ENCODE peak calls at places on chromosome 4, in nine cellular contexts. I, L, V, O, Z, E, U, W and A are unnamed samples.

GRCh38 chr4:174631901-174632758 is 109.8 kb upstream of the HPGD start:
- DNase-seq in I (peak; percentile 3), L (no peak), V (peak; percentile 2), O (no peak), Z (no peak), E (no peak), U (peak; percentile 66), W (no peak), A (no peak)

GRCh38 chr4:98653006-98653405 is 5.4 kb downstream of the TSPAN5 start:
- DNase-seq in I (peak; percentile 48), L (no peak), V (peak; percentile 37), O (no peak), Z (no peak), E (no peak), U (peak; percentile 85), W (no peak), A (no peak)

GRCh38 chr4:664713-665231 is 9.3 kb downstream of the ATP5ME start:
- DNase-seq in I (no peak), L (no peak), V (no peak), O (no peak), Z (peak; percentile 45), E (no peak), U (no peak), W (no peak), A (no peak)

GRCh38 chr4:145736241-145736831 is 56.4 kb downstream of the C4orf51 start:
- DNase-seq in I (no peak), L (no peak), V (no peak), O (no peak), Z (peak; percentile 77), E (peak; percentile 88), U (peak; percentile 37), W (no peak), A (no peak)

GRCh38 chr4:175421506-175421905 is 390.6 kb downstream of the GPM6A start:
- DNase-seq in I (no peak), L (no peak), V (no peak), O (no peak), Z (no peak), E (no peak), U (peak; percentile 65), W (no peak), A (no peak)

GRCh38 chr4:41597494-41597893 is 59.5 kb downstream of the LIMCH1 start:
- DNase-seq in I (no peak), L (no peak), V (no peak), O (no peak), Z (no peak), E (no peak), U (no peak), W (no peak), A (no peak)

GRCh38 chr4:187908079-187908501 is 87.5 kb upstream of the ZFP42 start:
- DNase-seq in I (peak; percentile 46), L (no peak), V (peak; percentile 61), O (no peak), Z (no peak), E (no peak), U (peak; percentile 79), W (no peak), A (no peak)

GRCh38 chr4:184369871-184370270 is 104.5 kb downstream of the IRF2 start:
- DNase-seq in I (no peak), L (no peak), V (no peak), O (no peak), Z (no peak), E (no peak), U (no peak), W (no peak), A (no peak)

GRCh38 chr4:123536225-123536624 is 139.6 kb downstream of the SPRY1 start:
- DNase-seq in I (no peak), L (no peak), V (no peak), O (no peak), Z (no peak), E (no peak), U (no peak), W (no peak), A (no peak)

GRCh38 chr4:147994076-147994475 is 262.2 kb downstream of the ARHGAP10 start:
- DNase-seq in I (no peak), L (no peak), V (no peak), O (no peak), Z (no peak), E (no peak), U (no peak), W (no peak), A (no peak)

GRCh38 chr4:122901621-122902020 is 20.8 kb downstream of the NUDT6 start:
- DNase-seq in I (no peak), L (no peak), V (no peak), O (no peak), Z (no peak), E (no peak), U (no peak), W (no peak), A (no peak)

GRCh38 chr4:35520059-35520458 is 724.3 kb downstream of the ARAP2 start:
- DNase-seq in I (no peak), L (no peak), V (no peak), O (no peak), Z (no peak), E (no peak), U (no peak), W (no peak), A (no peak)

GRCh38 chr4:20260821-20261220 is 9.1 kb downstream of the SLIT2 start:
- DNase-seq in I (no peak), L (no peak), V (no peak), O (no peak), Z (no peak), E (no peak), U (no peak), W (no peak), A (no peak)

GRCh38 chr4:36274158-36274557 is 7.3 kb upstream of the DTHD1 start:
- DNase-seq in I (no peak), L (no peak), V (no peak), O (no peak), Z (no peak), E (no peak), U (no peak), W (no peak), A (no peak)

GRCh38 chr4:153521467-153521866 is 55.3 kb downstream of the TMEM131L start:
- DNase-seq in I (no peak), L (no peak), V (no peak), O (no peak), Z (no peak), E (no peak), U (no peak), W (no peak), A (no peak)

DNA sequence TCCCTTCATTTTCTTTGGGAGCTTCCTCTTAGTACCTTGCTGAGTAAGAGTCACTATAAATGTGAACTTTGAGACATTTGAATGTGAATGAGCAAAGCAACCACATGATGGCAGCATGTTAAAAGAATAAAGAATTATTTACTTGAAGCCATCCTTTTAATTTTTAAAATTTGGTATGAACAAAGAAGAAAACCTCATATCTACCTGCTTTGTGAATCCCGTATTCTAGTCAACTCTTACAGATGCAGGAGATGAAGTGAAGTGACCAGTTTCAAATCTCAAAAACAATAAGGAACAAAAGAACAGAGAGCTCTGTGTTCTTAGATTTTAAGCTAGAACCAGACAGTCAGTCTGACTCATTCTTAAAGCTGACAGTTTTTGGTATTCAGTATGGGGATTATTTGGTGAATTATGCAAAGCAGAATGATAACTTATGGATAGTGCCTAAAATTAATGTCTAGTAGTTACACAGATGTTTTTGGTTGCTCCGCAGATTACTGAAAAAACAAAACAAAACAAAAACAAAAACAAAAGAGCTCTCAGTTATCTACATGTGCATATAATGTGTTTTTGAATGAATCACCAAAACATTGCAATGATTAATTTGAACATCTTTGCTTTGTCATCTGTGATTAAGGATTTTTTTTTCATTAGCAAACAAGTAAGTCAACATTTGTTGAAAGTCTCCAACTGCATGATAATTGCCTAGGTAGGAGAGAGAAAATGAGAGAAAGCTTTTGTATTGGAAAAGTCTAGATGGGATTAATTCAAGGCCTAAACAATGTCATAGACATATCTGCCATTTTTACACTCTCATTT is 48.2 kb upstream of the H2AZ1 start:
- DNase-seq in I (no peak), L (no peak), V (no peak), O (no peak), Z (no peak), E (no peak), U (peak; percentile 70), W (no peak), A (no peak)
- TF ChIP-seq CTCF in I (peak; percentile 37), L (peak; percentile 33), V (peak; percentile 55), O (no peak), Z (peak; percentile 10), E (no peak), U (peak; percentile 36), W (peak; percentile 46), A (peak; percentile 67)

GRCh38 chr4:7462509-7462971 is 27.8 kb upstream of the PSAPL1 start:
- DNase-seq in I (no peak), L (no peak), V (no peak), O (no peak), Z (no peak), E (peak; percentile 55), U (peak; percentile 3), W (no peak), A (no peak)
- TF ChIP-seq CTCF in I (no peak), L (no peak), V (peak; percentile 24), O (no peak), Z (no peak), E (peak; percentile 70), U (no peak), W (peak; percentile 13), A (no peak)

DNA sequence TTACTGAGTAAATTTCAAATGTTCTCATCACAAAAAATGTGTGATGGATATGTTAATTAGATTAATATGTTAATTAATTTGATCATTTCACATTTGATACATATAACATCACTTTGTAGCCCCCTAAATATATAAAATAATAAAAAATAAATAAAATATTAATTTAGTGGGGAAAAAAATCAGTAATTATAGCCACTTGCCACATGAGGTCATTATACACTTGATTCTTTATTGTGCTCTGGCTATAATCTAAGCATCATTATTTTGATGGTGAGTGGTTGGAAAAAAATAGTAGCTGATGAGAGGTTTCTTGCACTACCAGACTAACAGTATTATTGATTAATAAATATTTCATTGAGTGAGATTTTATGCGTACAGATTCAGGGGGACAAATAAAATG is 57.4 kb downstream of the DCK start:
- DNase-seq in I (no peak), L (no peak), V (no peak), O (no peak), Z (no peak), E (no peak), U (no peak), W (no peak), A (no peak)
- TF ChIP-seq CTCF in I (no peak), L (no peak), V (peak; percentile 15), O (no peak), Z (peak; percentile 21), E (no peak), U (no peak), W (no peak), A (peak; percentile 33)

DNA sequence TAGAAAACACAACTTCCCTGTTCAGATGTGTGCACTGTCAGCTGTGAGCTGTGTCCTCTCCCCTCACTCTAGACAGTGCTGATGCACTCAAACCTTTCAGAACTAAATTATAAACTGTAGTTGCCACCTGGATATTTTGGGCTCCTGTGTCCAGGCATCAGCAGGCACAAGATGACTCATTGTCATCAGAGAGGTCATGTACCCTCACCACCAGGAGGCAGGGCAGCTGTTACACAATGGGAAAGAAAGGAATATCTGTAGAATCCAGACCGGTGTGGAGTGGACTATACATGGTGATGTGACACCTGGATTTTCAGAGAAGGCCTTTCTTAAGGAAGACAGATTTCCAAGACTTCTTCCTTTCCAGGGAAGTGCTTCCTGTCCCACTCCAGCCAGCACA is 854.4 kb upstream of the AGA start:
- DNase-seq in I (no peak), L (no peak), V (no peak), O (no peak), Z (no peak), E (no peak), U (no peak), W (no peak), A (no peak)
- TF ChIP-seq CTCF in I (no peak), L (no peak), V (no peak), O (no peak), Z (no peak), E (peak; percentile 58), U (no peak), W (no peak), A (no peak)